ENCODE peak calls at places on chromosomes 12 and 14, in five cellular contexts. One of them, this sample, is unnamed.

GRCh38 chr14:54702492-54702891 is 135.6 kb downstream of the SAMD4A start:
- ATAC-seq in CD8-positive, alpha-beta T cell: no peak
- ATAC-seq in heart right ventricle: no peak
- ATAC-seq in Right ventricle myocardium superior: no peak
- ATAC-seq in left lung: no peak
- ATAC-seq in this sample: no peak

GRCh38 chr12:67449591-67450052 is 180.5 kb downstream of the CAND1 start:
- ATAC-seq in left lung: no peak
- ATAC-seq in CD8-positive, alpha-beta T cell: peak
- ATAC-seq in heart right ventricle: no peak
- ATAC-seq in Right ventricle myocardium superior: no peak
- ATAC-seq in this sample: no peak

GRCh38 chr12:58924652-58925051 is 4.3 kb upstream of the LRIG3 start:
- ATAC-seq in CD8-positive, alpha-beta T cell: no peak
- ATAC-seq in Right ventricle myocardium superior: no peak
- ATAC-seq in left lung: no peak
- ATAC-seq in heart right ventricle: no peak
- ATAC-seq in this sample: no peak

GRCh38 chr12:100058482-100059029 is 73.8 kb upstream of the ANKS1B start:
- ATAC-seq in heart right ventricle: no peak
- ATAC-seq in left lung: peak
- ATAC-seq in CD8-positive, alpha-beta T cell: no peak
- ATAC-seq in Right ventricle myocardium superior: no peak
- ATAC-seq in this sample: no peak

GRCh38 chr14:35121026-35121886 is 534 bp downstream of the PPP2R3C start:
- ATAC-seq in Right ventricle myocardium superior: no peak
- ATAC-seq in heart right ventricle: peak
- ATAC-seq in left lung: no peak
- ATAC-seq in CD8-positive, alpha-beta T cell: no peak
- ATAC-seq in this sample: no peak

GRCh38 chr12:42173961-42174521 is 29.4 kb upstream of the GXYLT1 start:
- ATAC-seq in left lung: no peak
- ATAC-seq in CD8-positive, alpha-beta T cell: no peak
- ATAC-seq in Right ventricle myocardium superior: peak
- ATAC-seq in heart right ventricle: no peak
- ATAC-seq in this sample: no peak

GRCh38 chr12:46825526-46826414 is at the start of gene SLC38A4:
- ATAC-seq in left lung: peak
- ATAC-seq in heart right ventricle: peak
- ATAC-seq in CD8-positive, alpha-beta T cell: no peak
- ATAC-seq in Right ventricle myocardium superior: peak
- ATAC-seq in this sample: no peak

GRCh38 chr12:109130755-109131521 is 14.6 kb downstream of the ACACB start:
- ATAC-seq in Right ventricle myocardium superior: peak
- ATAC-seq in heart right ventricle: peak
- ATAC-seq in left lung: peak
- ATAC-seq in CD8-positive, alpha-beta T cell: no peak
- ATAC-seq in this sample: peak

GRCh38 chr12:109797905-109798669 is 35.1 kb downstream of the TRPV4 start:
- ATAC-seq in left lung: no peak
- ATAC-seq in CD8-positive, alpha-beta T cell: no peak
- ATAC-seq in heart right ventricle: no peak
- ATAC-seq in Right ventricle myocardium superior: no peak
- ATAC-seq in this sample: no peak

This sample was measured in gastroesophageal sphincter.